ENCODE peak calls at places on chromosomes 4 and X, in six cellular contexts. Z is K562, Q is SK-N-SH, K is HepG2, N is H1, B is GM12878. V is an unnamed sample.
A peak's percentile ranks its signal among the peaks of the same experiment; 100 is the strongest.

GRCh38 chr4:76550966-76551780 is 116.1 kb downstream of the SHROOM3 start:
- DNase-seq in Z (no peak), B (no peak), Q (no peak), N (no peak), K (no peak), V (no peak)

GRCh38 chr4:48944659-48945290 is 38.2 kb upstream of the OCIAD2 start:
- DNase-seq in Z (peak; percentile 60), N (no peak), Q (peak; percentile 16), B (no peak), K (peak; percentile 3), V (no peak)

GRCh38 chr4:140743194-140743931 is 12.8 kb downstream of the TBC1D9 start:
- DNase-seq in Q (peak; percentile 12), Z (no peak), K (peak; percentile 51), B (peak; percentile 58), N (no peak), V (no peak)

GRCh38 chr4:182062936-182063335 is 180.3 kb upstream of the TENM3 start:
- DNase-seq in B (no peak), N (no peak), K (no peak), Z (peak; percentile 7), Q (no peak), V (no peak)

GRCh38 chr4:34676390-34676789 is 1567.9 kb downstream of the ARAP2 start:
- DNase-seq in B (no peak), Q (no peak), K (no peak), N (no peak), Z (no peak), V (no peak)

GRCh38 chr4:83830138-83830537 is 294.2 kb downstream of the GPAT3 start:
- DNase-seq in N (no peak), Q (no peak), K (no peak), Z (no peak), B (no peak), V (no peak)

GRCh38 chrX:119783026-119783425 is 8.4 kb downstream of the RPL39 start:
- DNase-seq in Q (no peak), Z (no peak), B (no peak), N (no peak), K (no peak), V (peak; percentile 89)

GRCh38 chr4:99855677-99856076 is 38.5 kb downstream of the LAMTOR3 start:
- DNase-seq in N (no peak), B (peak; percentile 53), Q (no peak), K (no peak), Z (no peak), V (peak; percentile 82)

GRCh38 chr4:185772391-185773093 is 39.5 kb downstream of the SORBS2 start:
- DNase-seq in B (peak; percentile 9), N (no peak), Q (no peak), Z (no peak), K (no peak), V (no peak)

GRCh38 chr4:124278477-124278876 is 434.1 kb downstream of the ANKRD50 start:
- DNase-seq in K (peak; percentile 10), N (no peak), Q (peak; percentile 29), B (no peak), Z (no peak), V (no peak)

GRCh38 chrX:112636288-112636687 is 43.5 kb downstream of the LHFPL1 start:
- DNase-seq in K (no peak), N (no peak), Q (no peak), B (no peak), Z (no peak), V (no peak)

GRCh38 chr4:16496501-16496900 is 270.2 kb upstream of the TAPT1 start:
- DNase-seq in N (no peak), Q (no peak), B (no peak), Z (no peak), K (no peak), V (no peak)

GRCh38 chr4:108359130-108359709 is 190.5 kb upstream of the LEF1 start:
- DNase-seq in Q (no peak), Z (no peak), B (no peak), N (no peak), K (no peak), V (no peak)

GRCh38 chr4:78634011-78634664 is 82.6 kb downstream of the ANXA3 start:
- DNase-seq in Z (no peak), N (no peak), B (no peak), Q (no peak), K (no peak), V (no peak)

GRCh38 chr4:6472387-6473263 is at the start of gene PPP2R2C:
- DNase-seq in Q (peak; percentile 81), Z (peak; percentile 42), B (no peak), K (no peak), N (no peak), V (no peak)

GRCh38 chr4:129344058-129344457 is 248.1 kb downstream of the C4orf33 start:
- DNase-seq in N (no peak), Q (peak; percentile 34), Z (peak; percentile 35), B (no peak), K (peak; percentile 19), V (no peak)

GRCh38 chr4:1210971-1211370 is 38.0 kb downstream of the CTBP1 start:
- DNase-seq in B (no peak), Q (no peak), Z (no peak), K (no peak), N (no peak), V (no peak)

GRCh38 chr4:111204807-111205206 is 581.9 kb upstream of the PITX2 start:
- DNase-seq in N (no peak), Z (no peak), K (no peak), B (no peak), Q (peak; percentile 1), V (no peak)

GRCh38 chrX:44871114-44871645 is 1.8 kb upstream of the KDM6A start:
- DNase-seq in Z (no peak), B (no peak), N (no peak), Q (no peak), K (no peak), V (no peak)

GRCh38 chrX:69158166-69159040 is 6.8 kb downstream of the PJA1 start:
- DNase-seq in Q (peak; percentile 65), N (no peak), K (peak; percentile 23), Z (peak; percentile 29), B (no peak), V (peak; percentile 30)

GRCh38 chrX:30713061-30713525 is 59.9 kb downstream of the GK start:
- DNase-seq in Q (peak; percentile 51), K (peak; percentile 40), N (peak; percentile 0), Z (peak; percentile 38), B (peak; percentile 85), V (peak; percentile 72)

GRCh38 chr4:143358923-143359694 is 22.4 kb downstream of the GAB1 start:
- DNase-seq in Z (no peak), K (no peak), Q (no peak), N (no peak), B (no peak), V (no peak)

GRCh38 chrX:25968920-25969319 is 169.2 kb upstream of the MAGEB18 start:
- DNase-seq in Z (peak; percentile 4), Q (peak; percentile 35), B (no peak), K (peak; percentile 0), N (peak; percentile 21), V (no peak)

GRCh38 chr4:147633113-147633512 is 15.9 kb downstream of the TMEM184C start:
- DNase-seq in B (no peak), Z (no peak), Q (no peak), N (no peak), K (no peak), V (no peak)

GRCh38 chr4:128145727-128146126 is 84.6 kb downstream of the LARP1B start:
- DNase-seq in N (no peak), B (no peak), Q (no peak), K (no peak), Z (no peak), V (no peak)

DNA sequence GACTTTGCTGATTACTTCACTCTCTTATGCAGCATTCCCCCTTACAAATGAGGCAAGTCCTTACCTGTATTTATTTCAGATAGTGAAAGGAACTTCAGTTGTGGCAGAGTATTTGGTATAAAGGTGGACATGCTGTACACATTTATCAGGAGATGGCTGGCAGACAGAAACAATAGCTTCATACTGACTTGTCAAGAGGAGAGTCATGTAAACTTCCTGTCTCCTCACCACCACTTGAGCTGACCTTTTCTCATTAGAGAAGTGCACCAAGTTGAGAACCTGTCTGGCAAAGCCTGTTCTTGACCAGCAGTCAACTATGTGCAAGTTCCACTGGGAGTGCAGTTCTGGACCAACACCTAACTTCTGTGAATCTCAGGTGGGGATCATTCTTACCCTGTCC is 80.8 kb downstream of the LARP1B start:
- DNase-seq in Q (no peak), B (no peak), K (no peak), N (no peak), Z (no peak), V (no peak)
- TF ChIP-seq GABPA in Q (no peak), B (no peak), K (no peak), N (no peak), Z (no peak), V (no peak)

GRCh38 chrX:9654928-9655327 is 110.7 kb downstream of the GPR143 start:
- DNase-seq in N (no peak), K (no peak), Z (no peak), Q (no peak), B (no peak), V (no peak)

GRCh38 chrX:9657590-9658256 is 107.9 kb downstream of the GPR143 start:
- DNase-seq in B (no peak), Z (no peak), N (no peak), K (no peak), Q (no peak), V (no peak)

GRCh38 chrX:9656871-9657270 is 108.8 kb downstream of the GPR143 start:
- DNase-seq in K (no peak), Z (no peak), Q (no peak), B (no peak), N (no peak), V (no peak)

GRCh38 chrX:9659571-9660195 is 106.0 kb downstream of the GPR143 start:
- DNase-seq in Z (no peak), Q (no peak), K (no peak), B (no peak), N (no peak), V (no peak)

DNA sequence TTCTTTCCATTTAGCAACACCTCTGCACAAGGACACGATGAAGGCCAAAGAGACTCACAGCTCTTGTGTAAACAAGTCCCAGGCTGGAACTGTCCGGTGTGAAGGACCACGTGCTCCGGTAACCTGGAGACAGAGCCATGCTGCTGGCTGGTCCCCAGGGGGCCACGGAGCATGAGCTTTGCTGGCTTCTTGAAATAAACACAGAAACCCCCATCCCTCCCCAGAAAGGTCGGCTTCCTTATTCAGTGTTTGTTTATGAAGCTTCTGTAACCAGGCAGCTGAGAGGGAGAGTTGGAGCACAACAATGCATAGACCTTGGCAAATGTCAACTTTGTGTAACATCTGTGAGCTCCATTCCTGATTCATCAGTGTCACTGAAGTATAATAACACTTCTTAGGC is 109.4 kb downstream of the GPR143 start:
- DNase-seq in B (no peak), K (peak; percentile 57), N (no peak), Q (no peak), Z (no peak), V (no peak)
- TF ChIP-seq GABPA in B (no peak), K (no peak), N (no peak), Q (no peak), Z (no peak), V (no peak)

GRCh38 chr4:39987505-39987904 is 9.8 kb upstream of the PDS5A start:
- DNase-seq in Q (no peak), K (peak; percentile 56), B (no peak), N (no peak), Z (no peak), V (no peak)
- TF ChIP-seq GABPA in Q (no peak), K (no peak), B (no peak), N (no peak), Z (no peak), V (no peak)

DNA sequence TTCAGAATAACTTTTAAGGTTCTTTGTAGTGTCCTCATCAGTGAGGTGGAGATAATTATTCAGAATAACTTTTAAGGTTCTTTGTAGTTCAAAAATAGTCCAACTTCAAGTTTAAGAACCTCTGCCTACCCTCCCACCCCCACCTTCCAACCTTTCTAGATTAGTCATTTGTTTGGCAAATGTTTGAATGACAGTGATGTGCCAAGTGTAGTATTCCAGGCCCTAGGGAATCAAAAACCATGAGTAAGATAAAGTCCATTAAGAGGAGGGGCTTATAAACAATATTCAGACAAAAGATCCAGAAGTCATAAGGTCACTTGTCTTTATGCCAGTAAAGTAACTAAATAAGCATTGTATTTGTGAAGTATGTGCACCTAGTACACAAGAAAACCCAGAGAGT is 51.3 kb downstream of the DCUN1D4 start:
- DNase-seq in Q (no peak), B (no peak), N (no peak), Z (no peak), K (no peak), V (no peak)
- TF ChIP-seq GABPA in Q (no peak), B (no peak), N (no peak), Z (no peak), K (no peak), V (no peak)

V was measured in HL-60.